ENCODE peak calls at places on chromosome 13, in five cellular contexts. T, B, H, O and K are unnamed samples.

GRCh38 chr13:71320452-71320851 is 546.6 kb downstream of the DACH1 start:
- DNase-seq in T (no peak), B (peak), H (no peak), O (peak), K (no peak)

GRCh38 chr13:106656214-106656613 is 88.3 kb upstream of the ARGLU1 start:
- DNase-seq in T (no peak), B (no peak), H (no peak), O (no peak), K (no peak)

GRCh38 chr13:59061621-59062020 is 1102.1 kb downstream of the DIAPH3 start:
- DNase-seq in T (no peak), B (no peak), H (no peak), O (no peak), K (no peak)

GRCh38 chr13:25249001-25249543 is 38.2 kb downstream of the MTMR6 start:
- DNase-seq in T (no peak), B (peak), H (no peak), O (peak), K (peak)

GRCh38 chr13:113475911-113476310 is 14.6 kb downstream of the DCUN1D2 start:
- DNase-seq in T (no peak), B (no peak), H (no peak), O (no peak), K (no peak)

GRCh38 chr13:59687028-59687427 is 476.7 kb downstream of the DIAPH3 start:
- DNase-seq in T (no peak), B (no peak), H (no peak), O (no peak), K (no peak)

GRCh38 chr13:32443111-32443510 is 15.2 kb upstream of the N4BP2L1 start:
- DNase-seq in T (no peak), B (peak), H (no peak), O (peak), K (peak)

GRCh38 chr13:48579167-48579918 is 46.5 kb upstream of the RCBTB2 start:
- DNase-seq in T (peak), B (no peak), H (no peak), O (peak), K (peak)

GRCh38 chr13:102721800-102722231 is 27.0 kb upstream of the METTL21C start:
- DNase-seq in T (no peak), B (peak), H (no peak), O (no peak), K (no peak)

GRCh38 chr13:47146136-47146535 is 249.3 kb upstream of the HTR2A start:
- DNase-seq in T (no peak), B (peak), H (no peak), O (no peak), K (no peak)

DNA sequence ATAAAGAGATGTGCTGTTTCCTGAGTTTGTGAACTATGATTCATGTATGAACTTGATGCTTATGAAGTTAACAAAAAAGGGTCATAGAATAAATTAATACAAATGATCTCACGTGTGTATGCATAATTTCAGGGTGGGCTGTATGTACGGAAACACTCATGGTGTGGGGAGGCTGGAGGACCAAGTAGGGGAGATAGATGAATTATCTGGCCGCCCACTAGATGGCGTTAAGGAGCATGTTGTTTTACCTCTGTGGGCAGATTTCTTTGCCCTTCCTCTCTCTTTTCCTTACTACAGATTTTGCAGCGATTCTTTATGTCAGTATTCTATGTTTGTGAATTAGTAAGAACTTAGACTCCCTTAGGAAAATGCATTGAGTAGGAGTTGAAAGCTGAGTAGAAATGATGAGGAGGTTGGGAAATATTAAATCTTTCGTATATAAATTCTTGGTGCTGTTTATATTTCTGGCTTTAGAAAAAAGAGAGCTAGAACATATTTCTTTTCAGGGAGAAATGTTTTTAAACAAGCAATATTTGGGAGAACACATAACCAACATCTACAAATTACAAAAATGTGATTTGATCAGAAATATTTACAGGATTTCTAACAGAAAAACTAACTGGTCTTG is 47.4 kb upstream of the TMTC4 start:
- DNase-seq in T (peak), B (peak), H (no peak), O (peak), K (peak)
- TF ChIP-seq CTCF in T (peak), B (peak), H (peak), O (peak), K (peak)

DNA sequence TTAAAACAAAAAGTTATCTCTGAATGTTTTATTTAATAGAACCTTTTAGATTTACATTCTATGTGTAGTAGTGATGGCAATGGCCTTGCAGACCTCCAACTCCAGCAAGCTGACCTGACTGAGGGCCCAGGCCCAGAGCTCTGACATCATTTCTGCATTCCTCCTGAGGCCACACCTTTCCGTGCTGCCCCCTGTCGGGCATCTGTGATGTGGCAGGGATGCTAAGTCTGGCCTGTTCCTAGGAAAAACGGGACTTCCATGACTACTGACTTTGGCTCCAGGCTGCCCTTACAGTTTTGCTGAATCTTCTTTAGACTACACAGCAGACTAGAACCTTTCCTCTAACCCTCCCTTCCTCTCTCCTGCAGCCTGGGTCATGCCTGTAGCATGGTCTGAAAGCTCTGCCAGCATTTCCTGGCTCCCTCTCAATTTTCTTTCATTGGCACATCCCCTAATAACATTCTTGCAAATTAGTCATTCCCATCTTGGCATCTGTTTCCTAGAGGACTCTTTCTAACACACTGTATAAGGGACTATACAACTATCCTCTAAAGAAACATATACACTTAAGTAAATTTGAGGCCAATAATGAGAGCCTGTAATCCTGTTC is 249.0 kb downstream of the GPC5 start:
- DNase-seq in T (peak), B (no peak), H (no peak), O (peak), K (peak)
- TF ChIP-seq CTCF in T (peak), B (no peak), H (no peak), O (no peak), K (peak)

GRCh38 chr13:77918391-77919261 is at the start of gene EDNRB:
- DNase-seq in T (peak), B (peak), H (no peak), O (no peak), K (peak)
- TF ChIP-seq CTCF in T (no peak), B (no peak), H (no peak), O (no peak), K (no peak)

DNA sequence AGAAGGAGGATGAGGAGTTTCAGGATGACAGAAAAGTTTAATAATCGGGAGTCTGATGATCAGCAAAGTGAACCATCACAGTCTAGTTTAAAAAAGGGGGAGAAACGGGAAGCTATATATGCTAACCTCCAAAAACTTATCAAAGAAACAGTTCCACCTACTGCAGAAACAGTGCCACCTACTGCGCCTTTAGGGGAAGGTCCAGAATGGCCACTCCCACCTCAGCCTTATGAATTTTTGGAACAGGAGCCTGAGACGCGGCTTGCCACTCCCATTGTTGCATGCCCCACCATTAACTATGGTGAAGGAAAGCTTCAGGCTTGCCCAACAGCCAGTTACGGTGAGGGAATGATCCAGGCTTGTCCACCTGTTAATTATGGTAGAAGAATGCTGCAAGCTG is 929.0 kb downstream of the SLITRK6 start:
- DNase-seq in T (no peak), B (no peak), H (no peak), O (peak), K (no peak)
- TF ChIP-seq CTCF in T (no peak), B (no peak), H (no peak), O (peak), K (peak)

GRCh38 chr13:40666058-40666904 is at the start of gene FOXO1:
- DNase-seq in T (peak), B (peak), H (peak), O (peak), K (peak)
- TF ChIP-seq CTCF in T (no peak), B (no peak), H (no peak), O (no peak), K (no peak)

GRCh38 chr13:66492479-66492878 is 737.7 kb downstream of the PCDH9 start:
- DNase-seq in T (no peak), B (no peak), H (no peak), O (peak), K (no peak)
- TF ChIP-seq CTCF in T (no peak), B (no peak), H (no peak), O (peak), K (no peak)

GRCh38 chr13:79405501-79405830 is 589 bp downstream of the RBM26 start:
- DNase-seq in T (peak), B (no peak), H (no peak), O (no peak), K (no peak)

GRCh38 chr13:79407349-79407979 is 1.4 kb upstream of the RBM26 start:
- DNase-seq in T (no peak), B (no peak), H (no peak), O (no peak), K (no peak)

GRCh38 chr13:79404985-79405384 is 1.1 kb downstream of the RBM26 start:
- DNase-seq in T (peak), B (no peak), H (no peak), O (no peak), K (peak)

GRCh38 chr13:79406597-79406908 is 498 bp upstream of the RBM26 start:
- DNase-seq in T (no peak), B (no peak), H (no peak), O (no peak), K (no peak)

GRCh38 chr13:79405831-79406596 is at the start of gene RBM26:
- DNase-seq in T (peak), B (peak), H (peak), O (peak), K (peak)
- TF ChIP-seq CTCF in T (no peak), B (no peak), H (no peak), O (peak), K (no peak)

GRCh38 chr13:73765651-73766384 is 368.4 kb downstream of the KLF12 start:
- DNase-seq in T (no peak), B (peak), H (peak), O (peak), K (no peak)
- TF ChIP-seq CTCF in T (no peak), B (no peak), H (no peak), O (no peak), K (no peak)

GRCh38 chr13:39406688-39407087 is 196.3 kb downstream of the LHFPL6 start:
- DNase-seq in T (peak), B (no peak), H (no peak), O (peak), K (peak)
- TF ChIP-seq CTCF in T (no peak), B (no peak), H (no peak), O (peak), K (no peak)